ENCODE peak calls at places on chromosomes 12 and 14, in eight cellular contexts. One of them, this sample, is unnamed.

GRCh38 chr12:92827836-92828431 is 101.2 kb downstream of the EEA1 start:
- DNase-seq in brain pericyte: no peak
- DNase-seq in stimulated activated CD4-positive, alpha-beta T cell treated with anti-CD3 and anti-CD28 coated beads, Interleukin-12 subunit alpha, Interleukin-12 subunit beta, amount 100 ng/mL, for 4 hours: peak; percentile 2
- DNase-seq in ACHN: peak; percentile 76
- DNase-seq in T-helper 2 cell: no peak
- DNase-seq in right cardiac atrium: no peak
- DNase-seq in HCT116: peak; percentile 28
- DNase-seq in stimulated activated CD8-positive, alpha-beta memory T cell treated with anti-CD3 and anti-CD28 coated beads, Interleukin-15, amount 100 ng/mL, for 4 hours: no peak
- DNase-seq in this sample: no peak

GRCh38 chr12:11513288-11513687 is 117.9 kb upstream of the PRB2 start:
- DNase-seq in brain pericyte: no peak
- DNase-seq in stimulated activated CD4-positive, alpha-beta T cell treated with anti-CD3 and anti-CD28 coated beads, Interleukin-12 subunit alpha, Interleukin-12 subunit beta, amount 100 ng/mL, for 4 hours: no peak
- DNase-seq in ACHN: no peak
- DNase-seq in T-helper 2 cell: no peak
- DNase-seq in right cardiac atrium: no peak
- DNase-seq in HCT116: peak; percentile 23
- DNase-seq in stimulated activated CD8-positive, alpha-beta memory T cell treated with anti-CD3 and anti-CD28 coated beads, Interleukin-15, amount 100 ng/mL, for 4 hours: no peak
- DNase-seq in this sample: no peak

GRCh38 chr12:110355080-110355479 is 48.4 kb downstream of the ANAPC7 start:
- DNase-seq in brain pericyte: no peak
- DNase-seq in stimulated activated CD4-positive, alpha-beta T cell treated with anti-CD3 and anti-CD28 coated beads, Interleukin-12 subunit alpha, Interleukin-12 subunit beta, amount 100 ng/mL, for 4 hours: no peak
- DNase-seq in ACHN: peak; percentile 62
- DNase-seq in T-helper 2 cell: no peak
- DNase-seq in right cardiac atrium: no peak
- DNase-seq in HCT116: peak; percentile 32
- DNase-seq in stimulated activated CD8-positive, alpha-beta memory T cell treated with anti-CD3 and anti-CD28 coated beads, Interleukin-15, amount 100 ng/mL, for 4 hours: no peak
- DNase-seq in this sample: no peak

GRCh38 chr12:110282956-110283817 is 2.1 kb downstream of the ATP2A2 start:
- DNase-seq in brain pericyte: no peak
- DNase-seq in stimulated activated CD4-positive, alpha-beta T cell treated with anti-CD3 and anti-CD28 coated beads, Interleukin-12 subunit alpha, Interleukin-12 subunit beta, amount 100 ng/mL, for 4 hours: no peak
- DNase-seq in ACHN: no peak
- DNase-seq in T-helper 2 cell: no peak
- DNase-seq in right cardiac atrium: no peak
- DNase-seq in HCT116: no peak
- DNase-seq in stimulated activated CD8-positive, alpha-beta memory T cell treated with anti-CD3 and anti-CD28 coated beads, Interleukin-15, amount 100 ng/mL, for 4 hours: no peak
- DNase-seq in this sample: no peak

GRCh38 chr12:95470300-95470699 is 3.7 kb upstream of the METAP2 start:
- DNase-seq in brain pericyte: no peak
- DNase-seq in stimulated activated CD4-positive, alpha-beta T cell treated with anti-CD3 and anti-CD28 coated beads, Interleukin-12 subunit alpha, Interleukin-12 subunit beta, amount 100 ng/mL, for 4 hours: no peak
- DNase-seq in ACHN: no peak
- DNase-seq in T-helper 2 cell: no peak
- DNase-seq in right cardiac atrium: no peak
- DNase-seq in HCT116: peak; percentile 15
- DNase-seq in stimulated activated CD8-positive, alpha-beta memory T cell treated with anti-CD3 and anti-CD28 coated beads, Interleukin-15, amount 100 ng/mL, for 4 hours: no peak
- DNase-seq in this sample: no peak

GRCh38 chr12:100995771-100996170 is 201.2 kb downstream of the ANO4 start:
- DNase-seq in brain pericyte: no peak
- DNase-seq in stimulated activated CD4-positive, alpha-beta T cell treated with anti-CD3 and anti-CD28 coated beads, Interleukin-12 subunit alpha, Interleukin-12 subunit beta, amount 100 ng/mL, for 4 hours: no peak
- DNase-seq in ACHN: no peak
- DNase-seq in T-helper 2 cell: no peak
- DNase-seq in right cardiac atrium: no peak
- DNase-seq in HCT116: no peak
- DNase-seq in stimulated activated CD8-positive, alpha-beta memory T cell treated with anti-CD3 and anti-CD28 coated beads, Interleukin-15, amount 100 ng/mL, for 4 hours: no peak
- DNase-seq in this sample: no peak

GRCh38 chr12:81811066-81811777 is 52.1 kb upstream of the PPFIA2 start:
- DNase-seq in brain pericyte: no peak
- DNase-seq in stimulated activated CD4-positive, alpha-beta T cell treated with anti-CD3 and anti-CD28 coated beads, Interleukin-12 subunit alpha, Interleukin-12 subunit beta, amount 100 ng/mL, for 4 hours: no peak
- DNase-seq in ACHN: no peak
- DNase-seq in T-helper 2 cell: no peak
- DNase-seq in right cardiac atrium: peak; percentile 48
- DNase-seq in HCT116: no peak
- DNase-seq in stimulated activated CD8-positive, alpha-beta memory T cell treated with anti-CD3 and anti-CD28 coated beads, Interleukin-15, amount 100 ng/mL, for 4 hours: no peak
- DNase-seq in this sample: no peak

GRCh38 chr14:106276326-106277267 is 750.2 kb downstream of the TMEM121 start:
- DNase-seq in brain pericyte: no peak
- DNase-seq in stimulated activated CD4-positive, alpha-beta T cell treated with anti-CD3 and anti-CD28 coated beads, Interleukin-12 subunit alpha, Interleukin-12 subunit beta, amount 100 ng/mL, for 4 hours: no peak
- DNase-seq in ACHN: no peak
- DNase-seq in T-helper 2 cell: peak; percentile 41
- DNase-seq in right cardiac atrium: no peak
- DNase-seq in HCT116: no peak
- DNase-seq in stimulated activated CD8-positive, alpha-beta memory T cell treated with anti-CD3 and anti-CD28 coated beads, Interleukin-15, amount 100 ng/mL, for 4 hours: no peak
- DNase-seq in this sample: no peak

GRCh38 chr12:124725612-124726237 is 137.9 kb downstream of the SCARB1 start:
- DNase-seq in brain pericyte: no peak
- DNase-seq in stimulated activated CD4-positive, alpha-beta T cell treated with anti-CD3 and anti-CD28 coated beads, Interleukin-12 subunit alpha, Interleukin-12 subunit beta, amount 100 ng/mL, for 4 hours: no peak
- DNase-seq in ACHN: no peak
- DNase-seq in T-helper 2 cell: no peak
- DNase-seq in right cardiac atrium: no peak
- DNase-seq in HCT116: no peak
- DNase-seq in stimulated activated CD8-positive, alpha-beta memory T cell treated with anti-CD3 and anti-CD28 coated beads, Interleukin-15, amount 100 ng/mL, for 4 hours: no peak
- DNase-seq in this sample: no peak

GRCh38 chr14:68794856-68795601 is 2.2 kb upstream of the ZFP36L1 start:
- DNase-seq in brain pericyte: peak; percentile 73
- DNase-seq in stimulated activated CD4-positive, alpha-beta T cell treated with anti-CD3 and anti-CD28 coated beads, Interleukin-12 subunit alpha, Interleukin-12 subunit beta, amount 100 ng/mL, for 4 hours: peak; percentile 61
- DNase-seq in ACHN: peak; percentile 71
- DNase-seq in T-helper 2 cell: peak; percentile 48
- DNase-seq in right cardiac atrium: peak; percentile 63
- DNase-seq in HCT116: no peak
- DNase-seq in stimulated activated CD8-positive, alpha-beta memory T cell treated with anti-CD3 and anti-CD28 coated beads, Interleukin-15, amount 100 ng/mL, for 4 hours: no peak
- DNase-seq in this sample: peak; percentile 58

GRCh38 chr12:56914256-56914655 is 20.0 kb downstream of the SDR9C7 start:
- DNase-seq in brain pericyte: no peak
- DNase-seq in stimulated activated CD4-positive, alpha-beta T cell treated with anti-CD3 and anti-CD28 coated beads, Interleukin-12 subunit alpha, Interleukin-12 subunit beta, amount 100 ng/mL, for 4 hours: no peak
- DNase-seq in ACHN: no peak
- DNase-seq in T-helper 2 cell: no peak
- DNase-seq in right cardiac atrium: no peak
- DNase-seq in HCT116: no peak
- DNase-seq in stimulated activated CD8-positive, alpha-beta memory T cell treated with anti-CD3 and anti-CD28 coated beads, Interleukin-15, amount 100 ng/mL, for 4 hours: no peak
- DNase-seq in this sample: no peak

GRCh38 chr12:46524778-46525177 is 152.2 kb upstream of the SLC38A2 start:
- DNase-seq in brain pericyte: no peak
- DNase-seq in stimulated activated CD4-positive, alpha-beta T cell treated with anti-CD3 and anti-CD28 coated beads, Interleukin-12 subunit alpha, Interleukin-12 subunit beta, amount 100 ng/mL, for 4 hours: no peak
- DNase-seq in ACHN: no peak
- DNase-seq in T-helper 2 cell: no peak
- DNase-seq in right cardiac atrium: peak; percentile 95
- DNase-seq in HCT116: no peak
- DNase-seq in stimulated activated CD8-positive, alpha-beta memory T cell treated with anti-CD3 and anti-CD28 coated beads, Interleukin-15, amount 100 ng/mL, for 4 hours: no peak
- DNase-seq in this sample: peak; percentile 65

GRCh38 chr14:90281261-90281660 is 24.9 kb downstream of the PSMC1 start:
- DNase-seq in brain pericyte: no peak
- DNase-seq in stimulated activated CD4-positive, alpha-beta T cell treated with anti-CD3 and anti-CD28 coated beads, Interleukin-12 subunit alpha, Interleukin-12 subunit beta, amount 100 ng/mL, for 4 hours: no peak
- DNase-seq in ACHN: peak; percentile 72
- DNase-seq in T-helper 2 cell: no peak
- DNase-seq in right cardiac atrium: no peak
- DNase-seq in HCT116: no peak
- DNase-seq in stimulated activated CD8-positive, alpha-beta memory T cell treated with anti-CD3 and anti-CD28 coated beads, Interleukin-15, amount 100 ng/mL, for 4 hours: no peak
- DNase-seq in this sample: no peak

GRCh38 chr14:34138175-34138574 is 187.3 kb upstream of the EGLN3 start:
- DNase-seq in brain pericyte: no peak
- DNase-seq in stimulated activated CD4-positive, alpha-beta T cell treated with anti-CD3 and anti-CD28 coated beads, Interleukin-12 subunit alpha, Interleukin-12 subunit beta, amount 100 ng/mL, for 4 hours: no peak
- DNase-seq in ACHN: no peak
- DNase-seq in T-helper 2 cell: no peak
- DNase-seq in right cardiac atrium: no peak
- DNase-seq in HCT116: no peak
- DNase-seq in stimulated activated CD8-positive, alpha-beta memory T cell treated with anti-CD3 and anti-CD28 coated beads, Interleukin-15, amount 100 ng/mL, for 4 hours: no peak
- DNase-seq in this sample: peak; percentile 71

GRCh38 chr12:124626841-124627502 is 59.6 kb upstream of the NCOR2 start:
- DNase-seq in brain pericyte: peak; percentile 83
- DNase-seq in stimulated activated CD4-positive, alpha-beta T cell treated with anti-CD3 and anti-CD28 coated beads, Interleukin-12 subunit alpha, Interleukin-12 subunit beta, amount 100 ng/mL, for 4 hours: no peak
- DNase-seq in ACHN: no peak
- DNase-seq in T-helper 2 cell: no peak
- DNase-seq in right cardiac atrium: peak; percentile 95
- DNase-seq in HCT116: no peak
- DNase-seq in stimulated activated CD8-positive, alpha-beta memory T cell treated with anti-CD3 and anti-CD28 coated beads, Interleukin-15, amount 100 ng/mL, for 4 hours: no peak
- DNase-seq in this sample: no peak

GRCh38 chr12:117408161-117408791 is 46.9 kb upstream of the NOS1 start:
- DNase-seq in brain pericyte: no peak
- DNase-seq in stimulated activated CD4-positive, alpha-beta T cell treated with anti-CD3 and anti-CD28 coated beads, Interleukin-12 subunit alpha, Interleukin-12 subunit beta, amount 100 ng/mL, for 4 hours: no peak
- DNase-seq in ACHN: peak; percentile 55
- DNase-seq in T-helper 2 cell: no peak
- DNase-seq in right cardiac atrium: peak; percentile 65
- DNase-seq in HCT116: no peak
- DNase-seq in stimulated activated CD8-positive, alpha-beta memory T cell treated with anti-CD3 and anti-CD28 coated beads, Interleukin-15, amount 100 ng/mL, for 4 hours: no peak
- DNase-seq in this sample: peak; percentile 71

GRCh38 chr14:37590096-37590809 is 4.8 kb downstream of the FOXA1 start:
- DNase-seq in brain pericyte: no peak
- DNase-seq in stimulated activated CD4-positive, alpha-beta T cell treated with anti-CD3 and anti-CD28 coated beads, Interleukin-12 subunit alpha, Interleukin-12 subunit beta, amount 100 ng/mL, for 4 hours: no peak
- DNase-seq in ACHN: no peak
- DNase-seq in T-helper 2 cell: no peak
- DNase-seq in right cardiac atrium: no peak
- DNase-seq in HCT116: no peak
- DNase-seq in stimulated activated CD8-positive, alpha-beta memory T cell treated with anti-CD3 and anti-CD28 coated beads, Interleukin-15, amount 100 ng/mL, for 4 hours: no peak
- DNase-seq in this sample: no peak

GRCh38 chr12:49947593-49948226 is 2.8 kb upstream of the AQP2 start:
- DNase-seq in brain pericyte: no peak
- DNase-seq in stimulated activated CD4-positive, alpha-beta T cell treated with anti-CD3 and anti-CD28 coated beads, Interleukin-12 subunit alpha, Interleukin-12 subunit beta, amount 100 ng/mL, for 4 hours: no peak
- DNase-seq in ACHN: no peak
- DNase-seq in T-helper 2 cell: no peak
- DNase-seq in right cardiac atrium: no peak
- DNase-seq in HCT116: no peak
- DNase-seq in stimulated activated CD8-positive, alpha-beta memory T cell treated with anti-CD3 and anti-CD28 coated beads, Interleukin-15, amount 100 ng/mL, for 4 hours: no peak
- DNase-seq in this sample: no peak

GRCh38 chr12:12791756-12792346 is 6.4 kb downstream of the APOLD1 start:
- DNase-seq in brain pericyte: no peak
- DNase-seq in stimulated activated CD4-positive, alpha-beta T cell treated with anti-CD3 and anti-CD28 coated beads, Interleukin-12 subunit alpha, Interleukin-12 subunit beta, amount 100 ng/mL, for 4 hours: no peak
- DNase-seq in ACHN: no peak
- DNase-seq in T-helper 2 cell: no peak
- DNase-seq in right cardiac atrium: peak; percentile 70
- DNase-seq in HCT116: no peak
- DNase-seq in stimulated activated CD8-positive, alpha-beta memory T cell treated with anti-CD3 and anti-CD28 coated beads, Interleukin-15, amount 100 ng/mL, for 4 hours: no peak
- DNase-seq in this sample: no peak

GRCh38 chr12:51238037-51238509 is 553 bp upstream of the DAZAP2 start:
- DNase-seq in brain pericyte: no peak
- DNase-seq in stimulated activated CD4-positive, alpha-beta T cell treated with anti-CD3 and anti-CD28 coated beads, Interleukin-12 subunit alpha, Interleukin-12 subunit beta, amount 100 ng/mL, for 4 hours: no peak
- DNase-seq in ACHN: no peak
- DNase-seq in T-helper 2 cell: no peak
- DNase-seq in right cardiac atrium: no peak
- DNase-seq in HCT116: no peak
- DNase-seq in stimulated activated CD8-positive, alpha-beta memory T cell treated with anti-CD3 and anti-CD28 coated beads, Interleukin-15, amount 100 ng/mL, for 4 hours: no peak
- DNase-seq in this sample: no peak

GRCh38 chr12:55068416-55069010 is 48.7 kb downstream of the NEUROD4 start:
- DNase-seq in brain pericyte: peak; percentile 2
- DNase-seq in stimulated activated CD4-positive, alpha-beta T cell treated with anti-CD3 and anti-CD28 coated beads, Interleukin-12 subunit alpha, Interleukin-12 subunit beta, amount 100 ng/mL, for 4 hours: no peak
- DNase-seq in ACHN: peak; percentile 76
- DNase-seq in T-helper 2 cell: no peak
- DNase-seq in right cardiac atrium: no peak
- DNase-seq in HCT116: peak; percentile 51
- DNase-seq in stimulated activated CD8-positive, alpha-beta memory T cell treated with anti-CD3 and anti-CD28 coated beads, Interleukin-15, amount 100 ng/mL, for 4 hours: no peak
- DNase-seq in this sample: peak; percentile 32